ENCODE peak calls at places on chromosomes 12 and 14, in ten cellular contexts. T is lower leg skin, N is cardiac fibroblast, D is breast epithelium, S is tibial artery, J is choroid plexus epithelial cell, W is A673, U is suprapubic skin, Z is Panc1, E is IMR-90. G is an unnamed sample.

GRCh38 chr12:12534975-12535374 is 27.7 kb downstream of the DUSP16 start:
- DNase-seq in J (no peak), Z (no peak), W (no peak), E (no peak), S (no peak), D (no peak), U (no peak), N (no peak), T (no peak), G (no peak)

GRCh38 chr12:104414581-104415305 is 42.0 kb upstream of the CHST11 start:
- DNase-seq in U (no peak), S (no peak), D (no peak), Z (no peak), N (no peak), E (no peak), J (peak), W (no peak), T (no peak), G (no peak)

GRCh38 chr12:55704824-55705780 is 2.6 kb downstream of the ITGA7 start:
- DNase-seq in T (no peak), E (no peak), Z (no peak), U (no peak), D (no peak), S (no peak), W (no peak), N (peak), J (no peak), G (no peak)

GRCh38 chr14:34297786-34298520 is 164.1 kb downstream of the SPTSSA start:
- DNase-seq in U (no peak), T (no peak), N (no peak), S (no peak), Z (no peak), D (no peak), E (no peak), J (no peak), W (no peak), G (no peak)

GRCh38 chr14:94483729-94484275 is 7.8 kb upstream of the SERPINA9 start:
- DNase-seq in S (no peak), T (no peak), N (peak), D (no peak), Z (no peak), U (no peak), W (no peak), E (peak), J (peak), G (no peak)

GRCh38 chr12:58310368-58310767 is 369.0 kb downstream of the ATP23 start:
- DNase-seq in J (peak), D (no peak), U (no peak), T (no peak), S (no peak), E (peak), Z (no peak), W (peak), N (peak), G (no peak)

GRCh38 chr12:42961395-42961794 is 371.8 kb upstream of the PRICKLE1 start:
- DNase-seq in T (no peak), S (no peak), E (peak), Z (peak), N (peak), U (no peak), J (peak), D (peak), W (no peak), G (no peak)

GRCh38 chr12:131711551-131712205 is 788 bp downstream of the SFSWAP start:
- DNase-seq in E (no peak), D (no peak), N (no peak), Z (no peak), S (no peak), T (no peak), J (peak), U (no peak), W (no peak), G (no peak)

GRCh38 chr14:105176513-105176912 is 4.6 kb downstream of the NUDT14 start:
- DNase-seq in N (no peak), S (no peak), E (no peak), U (no peak), J (no peak), Z (no peak), D (no peak), T (no peak), W (no peak), G (no peak)

GRCh38 chr14:95255487-95255886 is 64.2 kb downstream of the CLMN start:
- DNase-seq in T (peak), N (peak), Z (no peak), E (peak), W (peak), J (peak), S (peak), U (peak), D (peak), G (no peak)

GRCh38 chr14:32560213-32560857 is 231.2 kb downstream of the AKAP6 start:
- DNase-seq in D (peak), S (peak), Z (peak), N (peak), J (peak), E (peak), W (peak), T (peak), U (no peak), G (peak)

GRCh38 chr12:11609045-11609444 is 40.4 kb upstream of the ETV6 start:
- DNase-seq in T (no peak), W (no peak), E (no peak), J (no peak), U (no peak), S (no peak), D (no peak), N (no peak), Z (no peak), G (no peak)

GRCh38 chr12:48037267-48037915 is 33.1 kb upstream of the COL2A1 start:
- DNase-seq in Z (no peak), E (peak), S (no peak), N (no peak), J (peak), U (no peak), D (no peak), W (peak), T (no peak), G (no peak)

GRCh38 chr12:126084480-126084879 is 1019.2 kb downstream of the AACS start:
- DNase-seq in S (no peak), D (no peak), Z (no peak), J (peak), E (no peak), T (no peak), N (peak), W (no peak), U (no peak), G (no peak)

GRCh38 chr12:95201056-95201670 is 16.1 kb downstream of the FGD6 start:
- DNase-seq in T (no peak), U (no peak), J (peak), D (no peak), Z (no peak), N (peak), W (no peak), E (peak), S (no peak), G (no peak)

GRCh38 chr14:29475641-29476040 is 452.0 kb downstream of the PRKD1 start:
- DNase-seq in W (no peak), N (no peak), Z (no peak), U (no peak), J (no peak), E (no peak), D (no peak), T (no peak), S (no peak), G (no peak)

GRCh38 chr14:76306131-76306530 is 69.8 kb upstream of the ESRRB start:
- DNase-seq in T (no peak), N (no peak), S (no peak), W (no peak), E (no peak), D (no peak), U (peak), J (no peak), Z (no peak), G (no peak)

GRCh38 chr12:105741786-105742566 is 396.8 kb downstream of the NUAK1 start:
- DNase-seq in U (no peak), J (peak), T (peak), Z (no peak), N (peak), W (peak), D (no peak), S (peak), E (peak), G (no peak)

DNA sequence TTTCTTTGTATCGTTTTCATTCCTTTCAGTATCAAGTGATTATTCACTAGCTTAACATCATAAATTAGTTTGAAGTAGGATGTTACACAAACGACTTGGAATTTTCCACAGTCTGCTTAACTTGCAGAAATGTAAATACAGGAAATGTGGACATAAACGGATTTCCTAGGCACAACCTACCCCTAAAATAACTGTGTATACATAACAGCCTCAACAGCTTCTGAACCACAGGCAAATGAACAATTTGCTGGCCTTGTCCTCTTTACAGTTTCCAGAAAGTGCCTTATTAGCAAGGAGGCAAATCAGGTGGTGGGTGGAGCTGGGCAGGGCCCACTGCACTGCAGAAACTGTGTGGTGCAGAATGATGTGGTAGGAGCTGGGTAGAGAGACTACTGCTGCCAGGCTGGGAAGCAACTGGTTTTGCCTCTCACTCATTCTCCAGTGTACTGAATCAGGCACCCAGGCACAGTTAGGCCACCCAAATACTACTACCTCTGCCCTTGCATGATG is 14.1 kb downstream of the DRAM1 start:
- DNase-seq in W (peak), J (peak), N (peak), D (no peak), T (peak), E (peak), U (no peak), S (peak), Z (no peak), G (no peak)
- H3K4me3 ChIP-seq in W (no peak), J (no peak), N (no peak), D (no peak), T (no peak), E (no peak), U (no peak), S (no peak), Z (no peak), G (no peak)

GRCh38 chr14:99389171-99389826 is 91.4 kb downstream of the SETD3 start:
- DNase-seq in W (peak), S (no peak), U (no peak), N (peak), T (no peak), Z (peak), J (peak), E (peak), D (no peak), G (no peak)
- TF ChIP-seq CTCF in W (peak), S (peak), U (peak), N (peak), T (no peak), Z (peak), J (peak), E (peak), D (no peak), G (peak)

DNA sequence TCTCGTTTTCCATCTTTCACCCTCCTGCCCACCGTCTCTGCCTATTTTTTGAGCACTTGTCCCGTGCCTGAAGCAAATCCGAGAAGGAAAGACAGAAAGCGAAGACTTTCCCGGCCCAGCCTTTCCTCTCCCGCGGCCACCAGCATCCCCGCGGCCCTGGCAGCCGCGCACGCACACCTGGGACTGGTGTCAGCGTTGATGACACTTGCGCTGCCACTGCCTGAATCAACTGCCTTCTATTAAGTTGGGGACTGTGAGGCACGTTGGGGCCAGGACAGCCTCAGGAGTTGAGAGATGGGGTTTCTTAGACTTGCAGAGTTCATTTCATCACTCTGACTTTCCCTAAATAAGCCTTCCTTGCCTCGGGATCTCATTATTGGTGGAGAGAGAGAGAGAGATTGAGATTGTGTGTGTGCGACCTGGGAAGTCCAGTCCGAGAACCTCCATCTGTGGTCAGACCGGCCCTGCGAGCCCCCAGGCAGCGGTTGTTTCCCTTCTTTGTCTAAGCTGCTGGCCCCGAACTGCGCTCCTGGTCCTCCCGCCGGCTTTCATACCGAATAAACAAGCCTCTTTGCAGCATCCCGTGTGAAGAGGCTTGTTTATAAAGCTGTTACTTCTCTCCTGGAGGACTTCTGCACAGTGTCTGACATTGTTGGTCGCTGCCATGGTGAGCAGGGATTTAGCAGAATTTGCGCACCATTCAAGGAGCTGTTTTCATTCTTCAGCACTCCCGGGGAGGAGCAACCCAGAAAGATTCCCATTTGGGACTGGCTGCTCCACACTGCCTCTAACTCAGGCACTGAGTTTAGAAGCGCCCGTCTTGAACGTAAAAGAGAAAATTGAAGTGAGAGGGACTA is 1.5 kb downstream of the PDZRN4 start:
- DNase-seq in W (peak), Z (no peak), J (no peak), N (no peak), S (peak), U (no peak), E (no peak), D (no peak), T (no peak), G (no peak)
- H3K4me3 ChIP-seq in W (peak), Z (no peak), J (no peak), N (no peak), S (peak), U (peak), E (no peak), D (peak), T (no peak), G (no peak)

GRCh38 chr14:45526715-45527549 is 273.9 kb upstream of the MIS18BP1 start:
- DNase-seq in N (peak), S (no peak), D (no peak), J (peak), U (no peak), Z (no peak), W (peak), T (no peak), E (no peak), G (peak)
- TF ChIP-seq CTCF in N (peak), S (no peak), D (peak), J (peak), U (no peak), Z (peak), W (peak), T (no peak), E (peak), G (peak)

GRCh38 chr12:116284401-116284800 is 6.9 kb upstream of the MED13L start:
- DNase-seq in S (no peak), T (no peak), N (peak), E (no peak), W (no peak), U (no peak), Z (no peak), J (peak), D (no peak), G (no peak)

GRCh38 chr12:116278667-116279066 is 1.2 kb upstream of the MED13L start:
- DNase-seq in Z (no peak), N (no peak), W (no peak), T (no peak), E (no peak), S (no peak), U (no peak), D (no peak), J (no peak), G (no peak)

GRCh38 chr12:116278259-116278595 is 734 bp upstream of the MED13L start:
- DNase-seq in E (no peak), S (no peak), U (no peak), W (no peak), N (no peak), T (no peak), J (no peak), Z (no peak), D (no peak), G (no peak)

GRCh38 chr12:116280590-116281290 is 3.2 kb upstream of the MED13L start:
- DNase-seq in U (no peak), D (no peak), Z (no peak), E (no peak), S (no peak), W (no peak), N (no peak), J (no peak), T (no peak), G (peak)

DNA sequence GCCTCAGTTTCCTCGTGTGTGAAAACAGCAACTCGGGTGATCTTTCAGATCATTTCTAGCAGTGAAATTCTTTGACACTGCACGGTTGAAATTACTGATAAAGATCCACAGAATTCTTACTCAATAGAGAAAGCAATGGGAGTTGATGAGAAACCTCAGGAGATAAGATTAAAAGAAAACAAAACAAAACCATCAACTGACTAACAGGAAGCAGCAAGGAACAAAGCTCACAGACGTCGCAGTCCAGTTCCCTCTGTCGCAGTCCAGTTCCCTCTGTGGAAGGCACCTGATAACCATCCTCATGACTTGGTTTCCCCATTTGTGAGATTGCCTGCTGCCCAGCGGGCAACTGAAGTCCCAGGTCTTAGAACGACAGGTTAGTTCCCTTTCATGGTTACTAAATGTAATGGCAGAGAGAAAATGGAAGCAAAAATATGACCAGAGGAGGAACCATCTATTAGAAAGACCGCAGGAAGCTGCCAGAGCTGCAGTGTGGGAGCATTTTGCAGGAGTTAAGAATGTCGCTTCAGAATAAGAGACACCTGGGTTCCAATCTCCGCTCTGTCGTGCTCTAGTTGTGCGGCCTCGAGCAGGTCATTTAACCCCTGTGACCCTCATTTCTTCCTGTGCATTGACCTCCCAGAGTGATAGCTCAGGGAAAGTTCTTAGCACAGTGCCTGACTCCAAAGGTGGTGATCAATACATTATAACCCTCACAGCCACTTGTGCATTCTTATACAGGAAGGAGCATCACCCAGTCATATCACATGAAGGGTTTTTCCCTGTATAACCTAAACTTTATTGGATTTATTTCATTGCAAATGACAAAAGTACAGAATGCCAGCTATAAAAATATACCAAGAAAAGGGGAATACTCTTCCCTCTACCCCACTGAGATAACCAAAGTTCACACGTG is 5.1 kb upstream of the MED13L start:
- DNase-seq in J (no peak), S (no peak), W (no peak), U (no peak), D (no peak), Z (no peak), N (no peak), T (no peak), E (no peak), G (no peak)
- H3K4me3 ChIP-seq in J (peak), S (no peak), W (no peak), U (peak), D (no peak), Z (peak), N (no peak), T (no peak), E (no peak), G (no peak)

DNA sequence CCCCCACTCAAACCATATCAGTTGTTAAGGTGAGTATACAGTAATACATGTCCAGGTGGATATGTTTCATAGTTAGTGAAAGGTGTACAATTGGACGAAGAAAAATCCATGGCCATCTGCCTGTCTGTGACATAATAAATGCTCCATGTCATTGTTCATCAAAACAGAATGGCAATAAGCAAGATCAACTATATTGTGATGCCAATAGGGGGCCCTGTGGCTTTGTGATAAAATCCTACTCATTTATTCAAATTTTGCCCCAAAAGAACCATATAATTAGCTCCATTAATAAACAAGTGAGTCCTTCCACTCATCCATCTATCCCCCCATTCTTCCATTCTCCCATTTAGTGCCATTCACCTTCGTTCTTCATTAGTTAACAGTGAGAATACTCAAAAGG is 102.0 kb downstream of the MGST1 start:
- DNase-seq in D (no peak), U (no peak), Z (no peak), W (peak), S (no peak), T (no peak), E (no peak), J (no peak), N (peak), G (no peak)
- TF ChIP-seq CTCF in D (no peak), U (no peak), Z (no peak), W (peak), S (no peak), T (no peak), E (peak), J (no peak), N (no peak), G (peak)

GRCh38 chr12:1003600-1004271 is 12.7 kb downstream of the ERC1 start:
- DNase-seq in S (no peak), U (no peak), Z (no peak), J (no peak), N (no peak), E (no peak), T (no peak), W (no peak), D (no peak), G (no peak)

GRCh38 chr12:996881-997280 is 5.9 kb downstream of the ERC1 start:
- DNase-seq in E (no peak), N (no peak), D (no peak), S (no peak), J (no peak), T (no peak), W (no peak), U (no peak), Z (no peak), G (no peak)

GRCh38 chr12:1001507-1001906 is 10.5 kb downstream of the ERC1 start:
- DNase-seq in U (no peak), N (no peak), Z (no peak), W (no peak), E (no peak), D (no peak), J (no peak), S (no peak), T (no peak), G (no peak)

GRCh38 chr12:997505-997904 is 6.5 kb downstream of the ERC1 start:
- DNase-seq in N (no peak), U (no peak), J (no peak), S (no peak), D (no peak), Z (no peak), T (no peak), E (no peak), W (no peak), G (no peak)

GRCh38 chr12:998020-998874 is 7.2 kb downstream of the ERC1 start:
- DNase-seq in U (no peak), D (no peak), S (no peak), E (peak), N (no peak), J (peak), T (no peak), W (no peak), Z (no peak), G (no peak)
- H3K4me3 ChIP-seq in U (no peak), D (no peak), S (no peak), E (no peak), N (no peak), J (no peak), T (no peak), W (no peak), Z (no peak), G (no peak)

GRCh38 chr12:46383654-46384450 is 11.3 kb upstream of the SLC38A2 start:
- DNase-seq in J (peak), W (peak), S (peak), Z (no peak), D (peak), N (peak), U (peak), E (peak), T (peak), G (peak)
- TF ChIP-seq CTCF in J (peak), W (no peak), S (no peak), Z (peak), D (peak), N (no peak), U (no peak), E (peak), T (no peak), G (no peak)

G was measured in LNCaP clone FGC.